ENCODE peak calls at places on chromosomes 1 and 21, in eight cellular contexts. S is CD8-positive, alpha-beta T cell; E is heart left ventricle; T is AG09309; Z is islet precursor cell; H is psoas muscle; V is T-helper 1 cell; K is ovary. R is an unnamed sample.
A peak's percentile ranks its signal among the peaks of the same experiment; 100 is the strongest.

GRCh38 chr1:119742193-119742592 is 26.5 kb downstream of the HMGCS2 start:
- DNase-seq in S (no peak), E (no peak), T (peak; percentile 3), Z (peak; percentile 57), H (no peak), V (no peak), K (no peak), R (no peak)

GRCh38 chr1:87953732-87954344 is 625.2 kb downstream of the LMO4 start:
- DNase-seq in S (peak; percentile 10), E (no peak), T (peak; percentile 20), Z (peak; percentile 81), H (peak; percentile 64), V (peak; percentile 28), K (peak; percentile 28), R (peak; percentile 72)

GRCh38 chr1:3778590-3779264 is 6.2 kb downstream of the SMIM1 start:
- DNase-seq in S (no peak), E (peak; percentile 53), T (no peak), Z (no peak), H (peak; percentile 59), V (no peak), K (no peak), R (no peak)

GRCh38 chr1:184424945-184425344 is 38.1 kb downstream of the C1orf21 start:
- DNase-seq in S (no peak), E (no peak), T (no peak), Z (no peak), H (no peak), V (no peak), K (no peak), R (no peak)

GRCh38 chr1:213014642-213015041 is 1.0 kb downstream of the ANGEL2 start:
- DNase-seq in S (no peak), E (no peak), T (no peak), Z (no peak), H (no peak), V (no peak), K (no peak), R (no peak)

GRCh38 chr1:247054992-247055415 is 23.6 kb downstream of the ZNF670 start:
- DNase-seq in S (no peak), E (no peak), T (no peak), Z (peak; percentile 70), H (no peak), V (no peak), K (no peak), R (no peak)

GRCh38 chr1:50348449-50349241 is 74.6 kb downstream of the DMRTA2 start:
- DNase-seq in S (no peak), E (no peak), T (peak; percentile 24), Z (peak; percentile 80), H (no peak), V (no peak), K (peak; percentile 23), R (peak; percentile 36)

GRCh38 chr1:89261926-89262540 is 10.6 kb downstream of the GBP5 start:
- DNase-seq in S (no peak), E (no peak), T (no peak), Z (no peak), H (peak; percentile 44), V (no peak), K (peak; percentile 48), R (no peak)

GRCh38 chr1:217052196-217052595 is 329.0 kb upstream of the ESRRG start:
- DNase-seq in S (no peak), E (no peak), T (no peak), Z (no peak), H (no peak), V (no peak), K (no peak), R (no peak)

GRCh38 chr21:37380349-37381323 is 14.1 kb downstream of the DYRK1A start:
- DNase-seq in S (no peak), E (no peak), T (no peak), Z (no peak), H (peak; percentile 60), V (no peak), K (no peak), R (peak; percentile 55)

GRCh38 chr1:94713472-94714141 is 106.5 kb upstream of the SLC44A3 start:
- DNase-seq in S (no peak), E (peak; percentile 80), T (peak; percentile 88), Z (peak; percentile 92), H (peak; percentile 94), V (no peak), K (peak; percentile 95), R (no peak)

GRCh38 chr1:170893655-170894297 is 41.6 kb upstream of the MROH9 start:
- DNase-seq in S (no peak), E (no peak), T (peak; percentile 61), Z (no peak), H (no peak), V (no peak), K (no peak), R (no peak)

GRCh38 chr1:21317035-21317689 is 26.9 kb upstream of the ECE1 start:
- DNase-seq in S (no peak), E (peak; percentile 87), T (peak; percentile 53), Z (no peak), H (peak; percentile 90), V (no peak), K (peak; percentile 79), R (no peak)

GRCh38 chr1:89952021-89952995 is 42.6 kb upstream of the ZNF326 start:
- DNase-seq in S (no peak), E (no peak), T (peak; percentile 38), Z (no peak), H (no peak), V (no peak), K (no peak), R (no peak)

GRCh38 chr21:44558695-44559094 is at the start of gene KRTAP10-3:
- DNase-seq in S (no peak), E (no peak), T (no peak), Z (no peak), H (no peak), V (no peak), K (no peak), R (no peak)

GRCh38 chr1:12473596-12474329 is 144.2 kb downstream of the DHRS3 start:
- DNase-seq in S (no peak), E (no peak), T (no peak), Z (no peak), H (no peak), V (no peak), K (no peak), R (no peak)

R was measured in pancreas.